ENCODE peak calls at places on chromosomes 6 and 20, in nine cellular contexts. E is HCT116, K is sigmoid colon, G is transverse colon, U is prostate gland, D is Panc1, V is endothelial cell of umbilical vein, Y is upper lobe of left lung, R is breast epithelium. T is an unnamed sample.

GRCh38 chr6:165660881-165661415 is 2.1 kb downstream of the PDE10A start:
- DNase-seq in E (no peak), K (no peak), G (no peak), U (no peak), D (no peak), V (no peak), Y (no peak), R (no peak), T (no peak)

GRCh38 chr6:163571730-163572129 is 157.2 kb downstream of the QKI start:
- DNase-seq in E (no peak), K (no peak), G (no peak), U (no peak), D (no peak), V (no peak), Y (no peak), R (no peak), T (no peak)

GRCh38 chr6:55953384-55953783 is 78.0 kb upstream of the BMP5 start:
- DNase-seq in E (peak), K (no peak), G (no peak), U (no peak), D (peak), V (peak), Y (no peak), R (no peak), T (no peak)

GRCh38 chr6:162118706-162119105 is 608.9 kb downstream of the PRKN start:
- DNase-seq in E (no peak), K (no peak), G (no peak), U (no peak), D (no peak), V (no peak), Y (no peak), R (no peak), T (no peak)

GRCh38 chr6:5510331-5510730 is 249.0 kb downstream of the FARS2 start:
- DNase-seq in E (no peak), K (no peak), G (no peak), U (no peak), D (no peak), V (no peak), Y (no peak), R (no peak), T (no peak)

GRCh38 chr6:10451828-10452509 is 37.1 kb upstream of the TFAP2A start:
- DNase-seq in E (peak), K (no peak), G (no peak), U (peak), D (no peak), V (no peak), Y (peak), R (peak), T (no peak)

GRCh38 chr6:34350100-34350936 is 42.2 kb downstream of the NUDT3 start:
- DNase-seq in E (no peak), K (no peak), G (no peak), U (no peak), D (no peak), V (no peak), Y (no peak), R (no peak), T (no peak)

GRCh38 chr6:55047433-55048044 is 126.8 kb upstream of the HCRTR2 start:
- DNase-seq in E (no peak), K (no peak), G (no peak), U (no peak), D (no peak), V (no peak), Y (no peak), R (no peak), T (no peak)

GRCh38 chr6:44078795-44079671 is 48.2 kb downstream of the MRPL14 start:
- DNase-seq in E (peak), K (peak), G (peak), U (peak), D (no peak), V (peak), Y (peak), R (peak), T (peak)

GRCh38 chr6:169156108-169156821 is 97.4 kb downstream of the THBS2 start:
- DNase-seq in E (no peak), K (no peak), G (no peak), U (no peak), D (no peak), V (no peak), Y (no peak), R (no peak), T (no peak)

GRCh38 chr6:14910692-14911547 is 334.9 kb upstream of the JARID2 start:
- DNase-seq in E (no peak), K (peak), G (peak), U (no peak), D (no peak), V (no peak), Y (peak), R (no peak), T (no peak)

GRCh38 chr6:134007077-134007476 is 45.3 kb downstream of the SLC2A12 start:
- DNase-seq in E (no peak), K (no peak), G (peak), U (peak), D (no peak), V (no peak), Y (peak), R (peak), T (no peak)

GRCh38 chr20:17625246-17626051 is 55.6 kb downstream of the DSTN start:
- DNase-seq in E (no peak), K (peak), G (no peak), U (no peak), D (no peak), V (no peak), Y (no peak), R (peak), T (no peak)

GRCh38 chr6:9101920-9102319 is 666.6 kb upstream of the SLC35B3 start:
- DNase-seq in E (no peak), K (no peak), G (no peak), U (no peak), D (no peak), V (no peak), Y (no peak), R (no peak), T (no peak)

GRCh38 chr20:32477594-32478512 is 107.3 kb downstream of the NOL4L start:
- DNase-seq in E (no peak), K (peak), G (peak), U (no peak), D (no peak), V (no peak), Y (no peak), R (no peak), T (no peak)

GRCh38 chr20:46683068-46683477 is 6.2 kb downstream of the TP53RK start:
- DNase-seq in E (no peak), K (no peak), G (no peak), U (no peak), D (no peak), V (peak), Y (no peak), R (no peak), T (no peak)

GRCh38 chr20:46683620-46683938 is 5.7 kb downstream of the TP53RK start:
- DNase-seq in E (no peak), K (no peak), G (no peak), U (no peak), D (no peak), V (no peak), Y (no peak), R (no peak), T (no peak)

GRCh38 chr20:46682063-46682821 is 7.0 kb downstream of the TP53RK start:
- DNase-seq in E (no peak), K (no peak), G (no peak), U (no peak), D (no peak), V (no peak), Y (no peak), R (no peak), T (no peak)

GRCh38 chr20:46681032-46681854 is 8.0 kb downstream of the TP53RK start:
- DNase-seq in E (no peak), K (no peak), G (peak), U (peak), D (peak), V (peak), Y (peak), R (peak), T (no peak)

GRCh38 chr20:46683939-46684750 is 5.1 kb downstream of the TP53RK start:
- DNase-seq in E (no peak), K (peak), G (no peak), U (peak), D (no peak), V (peak), Y (peak), R (no peak), T (no peak)
- H3K27ac ChIP-seq in E (no peak), K (peak), G (no peak), U (peak), D (no peak), V (no peak), Y (peak), R (peak), T (no peak)

GRCh38 chr6:146029573-146030184 is 817 bp downstream of the GRM1 start:
- DNase-seq in E (no peak), K (no peak), G (no peak), U (no peak), D (no peak), V (no peak), Y (no peak), R (no peak), T (no peak)

GRCh38 chr6:146026873-146027272 is 2.0 kb upstream of the GRM1 start:
- DNase-seq in E (no peak), K (no peak), G (no peak), U (no peak), D (no peak), V (no peak), Y (no peak), R (no peak), T (no peak)

GRCh38 chr6:146027586-146028249 is 1.1 kb upstream of the GRM1 start:
- DNase-seq in E (no peak), K (no peak), G (peak), U (no peak), D (no peak), V (no peak), Y (no peak), R (no peak), T (no peak)

GRCh38 chr6:146028250-146028789 is 542 bp upstream of the GRM1 start:
- DNase-seq in E (no peak), K (no peak), G (peak), U (peak), D (no peak), V (peak), Y (no peak), R (no peak), T (no peak)

GRCh38 chr6:146028835-146029572 is at the start of gene GRM1:
- DNase-seq in E (no peak), K (no peak), G (peak), U (no peak), D (no peak), V (no peak), Y (no peak), R (no peak), T (no peak)
- H3K4me3 ChIP-seq in E (no peak), K (no peak), G (no peak), U (no peak), D (no peak), V (no peak), Y (no peak), R (peak), T (no peak)

GRCh38 chr20:49279677-49280462 is 2.0 kb upstream of the ZNFX1 start:
- DNase-seq in E (no peak), K (no peak), G (no peak), U (no peak), D (no peak), V (no peak), Y (no peak), R (no peak), T (no peak)

GRCh38 chr20:49278817-49279676 is 1.2 kb upstream of the ZNFX1 start:
- DNase-seq in E (no peak), K (no peak), G (peak), U (no peak), D (no peak), V (no peak), Y (peak), R (no peak), T (no peak)

GRCh38 chr20:49277786-49278035 is 146 bp downstream of the ZNFX1 start:
- DNase-seq in E (no peak), K (no peak), G (no peak), U (no peak), D (no peak), V (no peak), Y (no peak), R (no peak), T (no peak)

GRCh38 chr20:49276895-49277785 is 717 bp downstream of the ZNFX1 start:
- DNase-seq in E (no peak), K (peak), G (peak), U (peak), D (no peak), V (no peak), Y (peak), R (peak), T (no peak)

GRCh38 chr20:49278036-49278816 is at the start of gene ZNFX1:
- DNase-seq in E (peak), K (peak), G (peak), U (peak), D (peak), V (peak), Y (peak), R (peak), T (peak)
- TF ChIP-seq POLR2AphosphoS5 in E (peak), K (peak), G (peak), U (peak), D (peak), V (peak), Y (peak), R (peak), T (peak)

GRCh38 chr6:117546674-117547073 is 55.6 kb downstream of the GOPC start:
- DNase-seq in E (no peak), K (no peak), G (no peak), U (no peak), D (no peak), V (no peak), Y (no peak), R (no peak), T (no peak)

GRCh38 chr6:117550078-117550600 is 52.2 kb downstream of the GOPC start:
- DNase-seq in E (no peak), K (no peak), G (no peak), U (no peak), D (no peak), V (no peak), Y (no peak), R (no peak), T (no peak)

GRCh38 chr6:117549606-117550005 is 52.7 kb downstream of the GOPC start:
- DNase-seq in E (no peak), K (no peak), G (no peak), U (no peak), D (no peak), V (no peak), Y (no peak), R (no peak), T (no peak)

GRCh38 chr6:117548797-117549301 is 53.5 kb downstream of the GOPC start:
- DNase-seq in E (no peak), K (no peak), G (no peak), U (no peak), D (no peak), V (peak), Y (no peak), R (no peak), T (no peak)

DNA sequence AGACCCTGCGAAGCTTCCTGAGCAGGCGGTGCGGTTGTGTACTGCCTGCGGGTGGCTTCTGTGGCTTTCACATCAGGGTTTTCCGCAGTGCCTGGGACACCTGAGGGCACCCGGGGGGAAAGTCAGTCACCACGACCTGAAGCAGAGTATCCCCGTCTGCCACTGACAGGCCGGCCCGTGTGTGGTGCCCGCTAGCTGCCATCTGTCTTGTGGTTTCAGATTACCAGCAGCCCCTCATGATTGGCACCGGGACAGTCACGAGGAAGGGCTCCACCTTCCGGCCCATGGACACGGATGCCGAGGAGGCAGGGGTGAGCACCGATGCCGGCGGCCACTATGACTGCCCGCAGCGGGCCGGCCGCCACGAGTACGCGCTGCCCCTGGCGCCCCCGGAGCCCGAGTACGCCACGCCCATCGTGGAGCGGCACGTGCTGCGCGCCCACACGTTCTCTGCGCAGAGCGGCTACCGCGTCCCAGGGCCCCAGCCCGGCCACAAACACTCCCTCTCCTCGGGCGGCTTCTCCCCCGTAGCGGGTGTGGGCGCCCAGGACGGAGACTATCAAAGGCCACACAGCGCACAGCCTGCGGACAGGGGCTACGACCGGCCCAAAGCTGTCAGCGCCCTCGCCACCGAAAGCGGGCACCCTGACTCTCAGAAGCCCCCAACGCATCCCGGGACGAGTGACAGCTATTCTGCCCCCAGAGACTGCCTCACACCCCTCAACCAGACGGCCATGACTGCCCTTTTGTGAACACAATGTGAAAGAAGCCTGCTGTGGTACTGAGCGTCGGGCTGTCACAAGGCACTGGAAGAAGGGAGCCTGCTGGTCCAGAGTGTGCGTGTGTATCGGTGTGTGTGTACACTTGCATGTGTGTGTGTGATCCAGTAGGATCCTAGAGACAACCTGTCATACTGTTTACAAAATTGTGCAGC is 54.4 kb downstream of the GOPC start:
- DNase-seq in E (no peak), K (peak), G (peak), U (peak), D (no peak), V (peak), Y (peak), R (no peak), T (no peak)
- H3K27ac ChIP-seq in E (peak), K (peak), G (peak), U (peak), D (peak), V (peak), Y (peak), R (no peak), T (no peak)

DNA sequence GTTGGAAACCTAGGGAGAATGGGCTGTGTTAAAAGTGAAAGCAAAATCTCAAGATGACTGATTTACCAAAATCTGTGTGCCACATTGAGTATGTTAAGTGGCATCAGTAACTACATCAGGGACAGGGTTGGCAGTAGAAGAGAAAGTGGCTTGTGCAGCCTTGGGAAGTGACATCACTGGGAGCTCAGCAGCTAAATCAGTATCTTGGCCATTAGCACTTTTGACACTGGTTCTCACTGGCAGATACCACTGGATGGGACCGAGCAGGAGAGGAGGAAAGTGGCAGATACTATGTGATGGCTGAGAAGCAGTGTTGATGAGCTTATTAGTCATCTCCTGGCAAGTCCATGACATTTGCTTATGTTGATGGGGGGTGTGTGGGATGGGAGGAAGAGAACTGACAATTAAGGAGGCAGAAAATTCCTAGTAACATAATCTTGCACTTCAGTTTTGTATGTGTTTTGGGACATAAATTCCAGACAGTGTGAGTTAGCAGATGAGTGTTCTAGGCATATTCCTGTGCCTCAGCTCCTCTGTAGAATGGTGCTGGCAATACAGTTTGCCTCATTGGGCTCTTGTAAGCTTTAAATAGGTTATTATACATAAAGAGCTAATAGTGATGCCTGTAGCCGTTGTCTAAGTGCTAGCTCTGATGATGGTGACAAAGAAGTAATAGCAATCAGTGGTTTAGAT is 322.3 kb downstream of the SOX4 start:
- DNase-seq in E (no peak), K (no peak), G (no peak), U (no peak), D (no peak), V (no peak), Y (no peak), R (no peak), T (no peak)
- H3K4me3 ChIP-seq in E (no peak), K (peak), G (no peak), U (no peak), D (no peak), V (no peak), Y (no peak), R (peak), T (no peak)

DNA sequence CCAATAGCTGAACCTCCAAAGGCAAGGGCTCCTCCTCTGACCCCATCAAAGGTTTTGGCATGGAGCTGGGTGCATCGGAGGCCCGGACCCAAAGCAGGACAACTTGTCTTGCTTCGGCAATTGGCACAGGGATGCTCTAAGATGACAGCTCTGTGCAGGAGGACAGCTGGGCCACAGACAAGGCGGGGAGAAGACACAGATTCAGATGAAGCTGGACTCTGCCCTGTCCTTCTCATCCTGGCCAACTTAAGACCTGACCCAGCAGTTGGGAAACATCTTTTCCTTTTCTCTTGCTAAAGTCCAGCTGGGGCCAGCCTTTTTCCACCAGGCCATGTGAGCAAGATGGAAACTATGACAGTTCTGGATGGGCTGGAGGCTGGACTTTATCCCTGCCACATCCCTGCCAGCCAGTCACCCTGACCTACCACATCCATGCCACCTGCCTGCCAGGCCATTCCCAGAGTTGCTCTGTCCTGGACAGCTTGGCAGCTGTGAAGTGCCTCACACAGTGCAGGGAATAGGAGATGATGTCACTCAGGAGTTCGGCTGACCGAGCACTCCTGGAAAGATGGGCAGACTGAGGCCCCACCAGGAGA is 12.7 kb upstream of the PSMF1 start:
- DNase-seq in E (no peak), K (no peak), G (no peak), U (no peak), D (no peak), V (no peak), Y (no peak), R (no peak), T (no peak)
- TF ChIP-seq POLR2AphosphoS5 in E (no peak), K (no peak), G (no peak), U (no peak), D (no peak), V (no peak), Y (peak), R (no peak), T (no peak)

T was measured in SK-N-MC.